ENCODE peak calls at places on chromosomes 6 and 20, in six cellular contexts. One of them, this sample, is unnamed.

GRCh38 chr6:116447052-116447451 is 14.1 kb upstream of the CALHM6 start:
- DNase-seq in GM23338: no peak
- DNase-seq in GM12892: no peak
- DNase-seq in HCT116: no peak
- DNase-seq in endothelial cell of umbilical vein: peak; percentile 59
- DNase-seq in vagina: no peak
- DNase-seq in this sample: no peak

GRCh38 chr6:84066536-84066935 is 33.0 kb downstream of the MRAP2 start:
- DNase-seq in GM23338: no peak
- DNase-seq in GM12892: no peak
- DNase-seq in HCT116: no peak
- DNase-seq in endothelial cell of umbilical vein: no peak
- DNase-seq in vagina: no peak
- DNase-seq in this sample: no peak

GRCh38 chr6:146191166-146191565 is 162.3 kb downstream of the GRM1 start:
- DNase-seq in GM23338: no peak
- DNase-seq in GM12892: no peak
- DNase-seq in HCT116: no peak
- DNase-seq in endothelial cell of umbilical vein: no peak
- DNase-seq in vagina: no peak
- DNase-seq in this sample: no peak

GRCh38 chr20:36886859-36887778 is 11.2 kb downstream of the TLDC2 start:
- DNase-seq in GM23338: peak; percentile 96
- DNase-seq in GM12892: peak; percentile 87
- DNase-seq in HCT116: peak; percentile 59
- DNase-seq in endothelial cell of umbilical vein: peak; percentile 77
- DNase-seq in vagina: no peak
- DNase-seq in this sample: peak; percentile 87

GRCh38 chr20:15703171-15703911 is 869.9 kb downstream of the KIF16B start:
- DNase-seq in GM23338: no peak
- DNase-seq in GM12892: no peak
- DNase-seq in HCT116: no peak
- DNase-seq in endothelial cell of umbilical vein: peak; percentile 85
- DNase-seq in vagina: no peak
- DNase-seq in this sample: no peak

GRCh38 chr20:51703446-51704287 is 64.5 kb downstream of the ATP9A start:
- DNase-seq in GM23338: no peak
- DNase-seq in GM12892: no peak
- DNase-seq in HCT116: no peak
- DNase-seq in endothelial cell of umbilical vein: peak; percentile 28
- DNase-seq in vagina: no peak
- DNase-seq in this sample: peak; percentile 51

GRCh38 chr6:32415521-32416019 is 8.6 kb upstream of the BTNL2 start:
- DNase-seq in GM23338: peak; percentile 92
- DNase-seq in GM12892: no peak
- DNase-seq in HCT116: peak; percentile 74
- DNase-seq in endothelial cell of umbilical vein: peak; percentile 68
- DNase-seq in vagina: no peak
- DNase-seq in this sample: peak; percentile 50

GRCh38 chr6:112799889-112800288 is 452.8 kb downstream of the RFPL4B start:
- DNase-seq in GM23338: no peak
- DNase-seq in GM12892: no peak
- DNase-seq in HCT116: no peak
- DNase-seq in endothelial cell of umbilical vein: no peak
- DNase-seq in vagina: no peak
- DNase-seq in this sample: no peak

GRCh38 chr6:163903528-163903927 is 489.0 kb downstream of the QKI start:
- DNase-seq in GM23338: no peak
- DNase-seq in GM12892: no peak
- DNase-seq in HCT116: no peak
- DNase-seq in endothelial cell of umbilical vein: no peak
- DNase-seq in vagina: no peak
- DNase-seq in this sample: no peak

GRCh38 chr20:59848182-59848581 is 85.3 kb downstream of the SYCP2 start:
- DNase-seq in GM23338: no peak
- DNase-seq in GM12892: no peak
- DNase-seq in HCT116: no peak
- DNase-seq in endothelial cell of umbilical vein: no peak
- DNase-seq in vagina: no peak
- DNase-seq in this sample: no peak
- TF ChIP-seq POLR2AphosphoS5 in GM23338: no peak
- TF ChIP-seq POLR2AphosphoS5 in GM12892: no peak
- TF ChIP-seq POLR2AphosphoS5 in HCT116: no peak
- TF ChIP-seq POLR2AphosphoS5 in endothelial cell of umbilical vein: no peak
- TF ChIP-seq POLR2AphosphoS5 in vagina: no peak
- TF ChIP-seq POLR2AphosphoS5 in this sample: no peak

DNA sequence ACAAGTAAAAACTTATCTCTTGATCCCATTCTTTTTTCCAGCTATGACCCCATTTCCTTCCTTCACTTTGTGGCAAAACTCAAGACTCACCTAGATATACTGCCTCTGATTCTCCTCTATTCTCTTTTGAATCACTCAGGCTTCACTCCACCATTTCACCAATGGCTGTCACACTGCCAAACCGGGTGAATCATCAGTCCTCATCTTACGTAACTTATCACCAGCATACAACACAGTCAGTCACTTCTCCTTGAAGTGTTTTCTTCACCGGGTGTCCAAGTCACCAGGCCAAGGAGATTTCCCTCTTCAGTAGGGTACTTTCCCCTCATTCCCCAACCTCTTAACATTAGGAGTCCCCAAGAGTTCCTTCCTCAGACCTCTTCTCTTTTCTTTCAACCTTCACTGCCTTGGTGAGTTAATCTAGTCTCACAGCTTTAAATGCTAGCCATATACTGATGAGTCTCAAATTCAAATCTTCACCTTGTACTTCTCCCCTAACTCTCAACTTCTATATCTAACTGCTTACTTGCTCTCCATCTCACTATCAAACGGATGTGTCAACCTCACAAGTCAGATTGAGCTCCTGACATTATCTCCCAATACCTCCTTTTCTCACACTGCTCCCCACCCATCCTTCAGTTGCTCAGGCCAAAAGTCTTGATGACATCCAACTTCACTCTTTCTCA is 6.0 kb downstream of the TMEM242 start:
- DNase-seq in GM23338: no peak
- DNase-seq in GM12892: no peak
- DNase-seq in HCT116: peak; percentile 51
- DNase-seq in endothelial cell of umbilical vein: peak; percentile 98
- DNase-seq in vagina: no peak
- DNase-seq in this sample: no peak
- TF ChIP-seq POLR2AphosphoS5 in GM23338: no peak
- TF ChIP-seq POLR2AphosphoS5 in GM12892: no peak
- TF ChIP-seq POLR2AphosphoS5 in HCT116: peak; percentile 49
- TF ChIP-seq POLR2AphosphoS5 in endothelial cell of umbilical vein: no peak
- TF ChIP-seq POLR2AphosphoS5 in vagina: peak; percentile 89
- TF ChIP-seq POLR2AphosphoS5 in this sample: no peak

GRCh38 chr6:53322188-53323029 is 26.3 kb downstream of the ELOVL5 start:
- DNase-seq in GM23338: no peak
- DNase-seq in GM12892: no peak
- DNase-seq in HCT116: no peak
- DNase-seq in endothelial cell of umbilical vein: no peak
- DNase-seq in vagina: no peak
- DNase-seq in this sample: no peak
- TF ChIP-seq POLR2AphosphoS5 in GM23338: no peak
- TF ChIP-seq POLR2AphosphoS5 in GM12892: no peak
- TF ChIP-seq POLR2AphosphoS5 in HCT116: no peak
- TF ChIP-seq POLR2AphosphoS5 in endothelial cell of umbilical vein: no peak
- TF ChIP-seq POLR2AphosphoS5 in vagina: no peak
- TF ChIP-seq POLR2AphosphoS5 in this sample: no peak

GRCh38 chr6:23181301-23182110 is 612.1 kb downstream of the HDGFL1 start:
- DNase-seq in GM23338: no peak
- DNase-seq in GM12892: no peak
- DNase-seq in HCT116: no peak
- DNase-seq in endothelial cell of umbilical vein: no peak
- DNase-seq in vagina: no peak
- DNase-seq in this sample: no peak
- TF ChIP-seq POLR2AphosphoS5 in GM23338: no peak
- TF ChIP-seq POLR2AphosphoS5 in GM12892: no peak
- TF ChIP-seq POLR2AphosphoS5 in HCT116: no peak
- TF ChIP-seq POLR2AphosphoS5 in endothelial cell of umbilical vein: no peak
- TF ChIP-seq POLR2AphosphoS5 in vagina: no peak
- TF ChIP-seq POLR2AphosphoS5 in this sample: no peak

GRCh38 chr6:53348436-53349208 is at the start of gene ELOVL5:
- DNase-seq in GM23338: peak; percentile 99
- DNase-seq in GM12892: peak; percentile 64
- DNase-seq in HCT116: peak; percentile 94
- DNase-seq in endothelial cell of umbilical vein: peak; percentile 98
- DNase-seq in vagina: no peak
- DNase-seq in this sample: peak; percentile 92
- TF ChIP-seq POLR2AphosphoS5 in GM23338: peak; percentile 57
- TF ChIP-seq POLR2AphosphoS5 in GM12892: peak; percentile 52
- TF ChIP-seq POLR2AphosphoS5 in HCT116: peak; percentile 76
- TF ChIP-seq POLR2AphosphoS5 in endothelial cell of umbilical vein: peak; percentile 77
- TF ChIP-seq POLR2AphosphoS5 in vagina: peak; percentile 91
- TF ChIP-seq POLR2AphosphoS5 in this sample: no peak

GRCh38 chr6:36829919-36830544 is 9.2 kb downstream of the CPNE5 start:
- DNase-seq in GM23338: no peak
- DNase-seq in GM12892: no peak
- DNase-seq in HCT116: no peak
- DNase-seq in endothelial cell of umbilical vein: peak; percentile 82
- DNase-seq in vagina: no peak
- DNase-seq in this sample: no peak
- TF ChIP-seq POLR2AphosphoS5 in GM23338: no peak
- TF ChIP-seq POLR2AphosphoS5 in GM12892: no peak
- TF ChIP-seq POLR2AphosphoS5 in HCT116: no peak
- TF ChIP-seq POLR2AphosphoS5 in endothelial cell of umbilical vein: no peak
- TF ChIP-seq POLR2AphosphoS5 in vagina: peak; percentile 51
- TF ChIP-seq POLR2AphosphoS5 in this sample: no peak

DNA sequence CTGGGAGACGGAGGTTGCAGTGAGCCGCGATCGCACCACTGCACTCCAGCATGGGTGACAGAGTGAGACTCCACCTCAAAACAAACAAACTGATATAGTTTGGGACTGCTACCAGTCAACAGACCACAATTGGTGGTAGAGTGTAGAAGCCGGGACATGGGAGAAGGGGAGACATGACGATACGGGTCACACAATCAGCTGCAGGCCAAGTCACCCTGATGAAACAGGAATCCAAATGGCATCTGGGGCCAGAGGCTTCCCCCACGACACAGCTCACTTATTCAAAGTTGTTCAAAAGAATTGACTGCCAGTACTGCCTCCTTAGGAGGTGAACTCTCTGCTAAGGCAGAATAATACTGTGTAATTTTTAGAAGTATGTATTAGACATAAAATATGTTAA is 27.5 kb downstream of the AMD1 start:
- DNase-seq in GM23338: no peak
- DNase-seq in GM12892: no peak
- DNase-seq in HCT116: no peak
- DNase-seq in endothelial cell of umbilical vein: no peak
- DNase-seq in vagina: no peak
- DNase-seq in this sample: no peak
- TF ChIP-seq POLR2AphosphoS5 in GM23338: no peak
- TF ChIP-seq POLR2AphosphoS5 in GM12892: no peak
- TF ChIP-seq POLR2AphosphoS5 in HCT116: no peak
- TF ChIP-seq POLR2AphosphoS5 in endothelial cell of umbilical vein: no peak
- TF ChIP-seq POLR2AphosphoS5 in vagina: no peak
- TF ChIP-seq POLR2AphosphoS5 in this sample: peak; percentile 4

GRCh38 chr6:22964334-22964733 is 395.0 kb downstream of the HDGFL1 start:
- DNase-seq in GM23338: no peak
- DNase-seq in GM12892: no peak
- DNase-seq in HCT116: no peak
- DNase-seq in endothelial cell of umbilical vein: no peak
- DNase-seq in vagina: no peak
- DNase-seq in this sample: no peak
- TF ChIP-seq POLR2AphosphoS5 in GM23338: no peak
- TF ChIP-seq POLR2AphosphoS5 in GM12892: no peak
- TF ChIP-seq POLR2AphosphoS5 in HCT116: no peak
- TF ChIP-seq POLR2AphosphoS5 in endothelial cell of umbilical vein: no peak
- TF ChIP-seq POLR2AphosphoS5 in vagina: no peak
- TF ChIP-seq POLR2AphosphoS5 in this sample: no peak

GRCh38 chr6:22658183-22658582 is 88.8 kb downstream of the HDGFL1 start:
- DNase-seq in GM23338: no peak
- DNase-seq in GM12892: no peak
- DNase-seq in HCT116: no peak
- DNase-seq in endothelial cell of umbilical vein: no peak
- DNase-seq in vagina: no peak
- DNase-seq in this sample: no peak
- TF ChIP-seq POLR2AphosphoS5 in GM23338: no peak
- TF ChIP-seq POLR2AphosphoS5 in GM12892: no peak
- TF ChIP-seq POLR2AphosphoS5 in HCT116: no peak
- TF ChIP-seq POLR2AphosphoS5 in endothelial cell of umbilical vein: no peak
- TF ChIP-seq POLR2AphosphoS5 in vagina: no peak
- TF ChIP-seq POLR2AphosphoS5 in this sample: no peak